ENCODE peak calls at places on chromosomes 13 and 19, in six cellular contexts. One of them, this sample, is unnamed.

GRCh38 chr13:51995677-51996551 is 15.3 kb downstream of the ATP7B start:
- DNase-seq in HCT116: no peak
- DNase-seq in G401: peak
- DNase-seq in HEK293T: peak
- DNase-seq in RPMI7951: no peak
- DNase-seq in AG04450: no peak
- DNase-seq in this sample: no peak

GRCh38 chr19:47699360-47699917 is 13.8 kb upstream of the EHD2 start:
- DNase-seq in HCT116: no peak
- DNase-seq in G401: peak
- DNase-seq in HEK293T: peak
- DNase-seq in RPMI7951: peak
- DNase-seq in AG04450: no peak
- DNase-seq in this sample: no peak

GRCh38 chr13:83876546-83876945 is 5.7 kb downstream of the SLITRK1 start:
- DNase-seq in HCT116: no peak
- DNase-seq in G401: no peak
- DNase-seq in HEK293T: no peak
- DNase-seq in RPMI7951: no peak
- DNase-seq in AG04450: no peak
- DNase-seq in this sample: no peak

GRCh38 chr13:74710006-74710405 is 575.8 kb upstream of the KLF12 start:
- DNase-seq in HCT116: no peak
- DNase-seq in G401: no peak
- DNase-seq in HEK293T: no peak
- DNase-seq in RPMI7951: no peak
- DNase-seq in AG04450: no peak
- DNase-seq in this sample: no peak

GRCh38 chr19:41597600-41598041 is 21.7 kb downstream of the CEACAM21 start:
- DNase-seq in HCT116: peak
- DNase-seq in G401: peak
- DNase-seq in HEK293T: peak
- DNase-seq in RPMI7951: peak
- DNase-seq in AG04450: peak
- DNase-seq in this sample: peak

GRCh38 chr19:41405776-41406175 is 8.2 kb downstream of the BCKDHA start:
- DNase-seq in HCT116: no peak
- DNase-seq in G401: no peak
- DNase-seq in HEK293T: no peak
- DNase-seq in RPMI7951: no peak
- DNase-seq in AG04450: no peak
- DNase-seq in this sample: no peak

GRCh38 chr13:42078113-42078769 is 29.8 kb downstream of the DGKH start:
- DNase-seq in HCT116: no peak
- DNase-seq in G401: peak
- DNase-seq in HEK293T: no peak
- DNase-seq in RPMI7951: peak
- DNase-seq in AG04450: no peak
- DNase-seq in this sample: no peak

GRCh38 chr13:27708325-27708724 is 84.0 kb upstream of the GSX1 start:
- DNase-seq in HCT116: no peak
- DNase-seq in G401: no peak
- DNase-seq in HEK293T: no peak
- DNase-seq in RPMI7951: no peak
- DNase-seq in AG04450: no peak
- DNase-seq in this sample: no peak

GRCh38 chr19:31350693-31351211 is 1.5 kb upstream of the TSHZ3 start:
- DNase-seq in HCT116: no peak
- DNase-seq in G401: peak
- DNase-seq in HEK293T: peak
- DNase-seq in RPMI7951: peak
- DNase-seq in AG04450: no peak
- DNase-seq in this sample: no peak

GRCh38 chr19:49364083-49364687 is 508 bp downstream of the DKKL1 start:
- DNase-seq in HCT116: no peak
- DNase-seq in G401: no peak
- DNase-seq in HEK293T: no peak
- DNase-seq in RPMI7951: no peak
- DNase-seq in AG04450: no peak
- DNase-seq in this sample: no peak

GRCh38 chr19:55109527-55110291 is 7.7 kb downstream of the PPP1R12C start:
- DNase-seq in HCT116: no peak
- DNase-seq in G401: no peak
- DNase-seq in HEK293T: no peak
- DNase-seq in RPMI7951: no peak
- DNase-seq in AG04450: no peak
- DNase-seq in this sample: no peak

GRCh38 chr19:51166846-51167490 is 24.9 kb downstream of the SIGLEC7 start:
- DNase-seq in HCT116: no peak
- DNase-seq in G401: no peak
- DNase-seq in HEK293T: no peak
- DNase-seq in RPMI7951: no peak
- DNase-seq in AG04450: no peak
- DNase-seq in this sample: no peak

GRCh38 chr13:51581148-51581820 is 3.0 kb upstream of the WDFY2 start:
- DNase-seq in HCT116: no peak
- DNase-seq in G401: no peak
- DNase-seq in HEK293T: no peak
- DNase-seq in RPMI7951: no peak
- DNase-seq in AG04450: no peak
- DNase-seq in this sample: no peak

GRCh38 chr19:40588926-40589569 is 12.1 kb upstream of the LTBP4 start:
- DNase-seq in HCT116: no peak
- DNase-seq in G401: no peak
- DNase-seq in HEK293T: no peak
- DNase-seq in RPMI7951: no peak
- DNase-seq in AG04450: no peak
- DNase-seq in this sample: no peak

GRCh38 chr13:107276936-107277335 is 709.0 kb upstream of the ARGLU1 start:
- DNase-seq in HCT116: no peak
- DNase-seq in G401: no peak
- DNase-seq in HEK293T: no peak
- DNase-seq in RPMI7951: no peak
- DNase-seq in AG04450: no peak
- DNase-seq in this sample: no peak

GRCh38 chr13:23414682-23415081 is 18.8 kb downstream of the SACS start:
- DNase-seq in HCT116: no peak
- DNase-seq in G401: no peak
- DNase-seq in HEK293T: no peak
- DNase-seq in RPMI7951: no peak
- DNase-seq in AG04450: no peak
- DNase-seq in this sample: no peak

GRCh38 chr19:45100797-45101196 is 7.8 kb downstream of the PPP1R37 start:
- DNase-seq in HCT116: no peak
- DNase-seq in G401: no peak
- DNase-seq in HEK293T: no peak
- DNase-seq in RPMI7951: no peak
- DNase-seq in AG04450: no peak
- DNase-seq in this sample: no peak

GRCh38 chr19:24033962-24034342 is 53.0 kb upstream of the ZNF254 start:
- DNase-seq in HCT116: no peak
- DNase-seq in G401: peak
- DNase-seq in HEK293T: peak
- DNase-seq in RPMI7951: peak
- DNase-seq in AG04450: peak
- DNase-seq in this sample: no peak

GRCh38 chr19:49142866-49143335 is 12.3 kb downstream of the HRC start:
- DNase-seq in HCT116: no peak
- DNase-seq in G401: peak
- DNase-seq in HEK293T: peak
- DNase-seq in RPMI7951: peak
- DNase-seq in AG04450: peak
- DNase-seq in this sample: peak

GRCh38 chr19:55907746-55908145 is 24.4 kb downstream of the NLRP13 start:
- DNase-seq in HCT116: no peak
- DNase-seq in G401: no peak
- DNase-seq in HEK293T: no peak
- DNase-seq in RPMI7951: no peak
- DNase-seq in AG04450: no peak
- DNase-seq in this sample: no peak

GRCh38 chr19:3818479-3818878 is 32.3 kb upstream of the MATK start:
- DNase-seq in HCT116: no peak
- DNase-seq in G401: no peak
- DNase-seq in HEK293T: no peak
- DNase-seq in RPMI7951: peak
- DNase-seq in AG04450: no peak
- DNase-seq in this sample: no peak

GRCh38 chr13:74450525-74450845 is 316.3 kb upstream of the KLF12 start:
- DNase-seq in HCT116: no peak
- DNase-seq in G401: no peak
- DNase-seq in HEK293T: no peak
- DNase-seq in RPMI7951: no peak
- DNase-seq in AG04450: no peak
- DNase-seq in this sample: no peak

GRCh38 chr19:10677796-10678195 is 23.4 kb upstream of the QTRT1 start:
- DNase-seq in HCT116: no peak
- DNase-seq in G401: peak
- DNase-seq in HEK293T: no peak
- DNase-seq in RPMI7951: no peak
- DNase-seq in AG04450: no peak
- DNase-seq in this sample: no peak

This sample was measured in NCI-H1092.